ENCODE peak calls at places on chromosome 12, in seven cellular contexts. N, J, Q, U, I, E and Y are unnamed samples.

GRCh38 chr12:29103539-29103974 is 45.5 kb upstream of the FAR2 start:
- DNase-seq in N (no peak), J (no peak), Q (no peak), U (no peak), I (no peak), E (no peak), Y (no peak)

GRCh38 chr12:47824198-47824597 is 4.5 kb upstream of the HDAC7 start:
- DNase-seq in N (no peak), J (no peak), Q (no peak), U (no peak), I (no peak), E (no peak), Y (no peak)

GRCh38 chr12:109625131-109625559 is 51.6 kb downstream of the MVK start:
- DNase-seq in N (peak; percentile 44), J (peak; percentile 30), Q (no peak), U (peak; percentile 67), I (peak; percentile 86), E (no peak), Y (no peak)

GRCh38 chr12:59444932-59445331 is 150.9 kb upstream of the SLC16A7 start:
- DNase-seq in N (no peak), J (no peak), Q (no peak), U (peak; percentile 18), I (no peak), E (no peak), Y (no peak)

GRCh38 chr12:124898200-124898950 is 16.1 kb downstream of the UBC start:
- DNase-seq in N (no peak), J (peak; percentile 49), Q (peak; percentile 35), U (peak; percentile 67), I (no peak), E (peak; percentile 74), Y (peak; percentile 85)

GRCh38 chr12:95548056-95548538 is 3.2 kb downstream of the USP44 start:
- DNase-seq in N (peak; percentile 24), J (peak; percentile 23), Q (peak; percentile 49), U (no peak), I (no peak), E (peak; percentile 71), Y (peak; percentile 53)

GRCh38 chr12:96425321-96425720 is 25.1 kb upstream of the CDK17 start:
- DNase-seq in N (no peak), J (no peak), Q (no peak), U (no peak), I (no peak), E (no peak), Y (no peak)

GRCh38 chr12:105214141-105214540 is 21.8 kb downstream of the APPL2 start:
- DNase-seq in N (peak; percentile 64), J (no peak), Q (no peak), U (no peak), I (no peak), E (no peak), Y (no peak)

GRCh38 chr12:58367041-58367440 is 425.7 kb downstream of the ATP23 start:
- DNase-seq in N (no peak), J (no peak), Q (no peak), U (no peak), I (no peak), E (no peak), Y (no peak)

GRCh38 chr12:52310622-52311281 is 10.4 kb downstream of the KRT83 start:
- DNase-seq in N (no peak), J (no peak), Q (no peak), U (no peak), I (no peak), E (no peak), Y (no peak)

GRCh38 chr12:109961612-109962011 is 34.6 kb downstream of the GIT2 start:
- DNase-seq in N (no peak), J (no peak), Q (no peak), U (no peak), I (no peak), E (no peak), Y (no peak)

GRCh38 chr12:87678453-87678852 is 350.7 kb downstream of the C12orf50 start:
- DNase-seq in N (no peak), J (no peak), Q (no peak), U (no peak), I (no peak), E (no peak), Y (no peak)

GRCh38 chr12:131438874-131439273 is 272.0 kb upstream of the SFSWAP start:
- DNase-seq in N (no peak), J (peak; percentile 23), Q (no peak), U (no peak), I (no peak), E (no peak), Y (no peak)

GRCh38 chr12:131443019-131444000 is 267.6 kb upstream of the SFSWAP start:
- DNase-seq in N (no peak), J (no peak), Q (no peak), U (no peak), I (no peak), E (no peak), Y (no peak)

GRCh38 chr12:131444220-131445164 is 266.4 kb upstream of the SFSWAP start:
- DNase-seq in N (no peak), J (no peak), Q (no peak), U (no peak), I (no peak), E (no peak), Y (no peak)

GRCh38 chr12:131442337-131442918 is 268.5 kb upstream of the SFSWAP start:
- DNase-seq in N (no peak), J (no peak), Q (no peak), U (no peak), I (no peak), E (no peak), Y (no peak)

GRCh38 chr12:131441638-131442336 is 269.1 kb upstream of the SFSWAP start:
- DNase-seq in N (no peak), J (no peak), Q (no peak), U (no peak), I (no peak), E (no peak), Y (no peak)
- H3K27me3 ChIP-seq in N (peaks cover 6% of the 10 kb centered on the region), J (no peaks in the 10 kb centered on the region), Q (no peaks in the 10 kb centered on the region), U (no peaks in the 10 kb centered on the region), I (no peaks in the 10 kb centered on the region), E (peaks cover 30% of the 10 kb centered on the region), Y (peaks cover 13% of the 10 kb centered on the region)

DNA sequence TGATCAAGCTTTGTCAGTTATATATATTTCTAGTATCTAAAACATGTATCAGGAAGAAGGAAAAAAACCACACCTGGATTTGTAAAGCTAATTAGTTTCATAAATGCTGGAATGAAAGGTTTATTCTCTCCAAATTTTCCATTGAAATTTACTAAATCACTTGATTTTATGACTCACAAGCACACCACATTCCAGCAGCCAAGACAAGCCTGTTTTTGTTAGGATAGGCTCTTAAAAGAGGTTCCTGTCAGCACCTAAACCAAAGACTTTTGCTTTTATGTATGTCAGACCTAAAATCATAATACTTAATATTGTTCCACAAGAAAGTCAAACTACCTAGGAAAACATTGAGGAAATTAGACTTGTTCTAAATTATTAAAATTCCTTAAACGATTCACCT is 85.3 kb upstream of the PAWR start:
- DNase-seq in N (no peak), J (no peak), Q (no peak), U (no peak), I (no peak), E (no peak), Y (no peak)
- H3K36me3 ChIP-seq in N (no peaks in the 10 kb centered on the region), J (peaks cover 52% of the 10 kb centered on the region), Q (peaks cover 10% of the 10 kb centered on the region), U (no peaks in the 10 kb centered on the region), I (no peaks in the 10 kb centered on the region), E (peaks cover 3% of the 10 kb centered on the region), Y (peaks cover 17% of the 10 kb centered on the region)

GRCh38 chr12:48903982-48904411 is 21.3 kb downstream of the FKBP11 start:
- DNase-seq in N (peak; percentile 92), J (peak; percentile 79), Q (peak; percentile 83), U (peak; percentile 92), I (no peak), E (peak; percentile 84), Y (peak; percentile 96)
- TF ChIP-seq CTCF in N (peak; percentile 87), J (peak; percentile 86), Q (peak; percentile 30), U (peak; percentile 90), I (peak; percentile 30), E (peak; percentile 55), Y (peak; percentile 73)

GRCh38 chr12:53989227-53990113 is 4.5 kb downstream of the HOXC10 start:
- DNase-seq in N (peak; percentile 74), J (peak; percentile 50), Q (no peak), U (peak; percentile 58), I (no peak), E (no peak), Y (peak; percentile 94)
- H3K27me3 ChIP-seq in N (peaks cover 94% of the 10 kb centered on the region), J (no peaks in the 10 kb centered on the region), Q (peaks cover 89% of the 10 kb centered on the region), U (peaks cover 21% of the 10 kb centered on the region), I (no peaks in the 10 kb centered on the region), E (peaks cover 100% of the 10 kb centered on the region), Y (no peaks in the 10 kb centered on the region)

GRCh38 chr12:132672116-132672515 is 15.0 kb downstream of the POLE start:
- DNase-seq in N (no peak), J (no peak), Q (no peak), U (no peak), I (no peak), E (peak; percentile 46), Y (no peak)

GRCh38 chr12:132675753-132676152 is 11.4 kb downstream of the POLE start:
- DNase-seq in N (no peak), J (no peak), Q (no peak), U (no peak), I (no peak), E (peak; percentile 18), Y (no peak)

GRCh38 chr12:132674561-132674960 is 12.6 kb downstream of the POLE start:
- DNase-seq in N (no peak), J (no peak), Q (no peak), U (no peak), I (no peak), E (no peak), Y (no peak)

GRCh38 chr12:132673288-132674179 is 13.6 kb downstream of the POLE start:
- DNase-seq in N (no peak), J (no peak), Q (no peak), U (no peak), I (no peak), E (peak; percentile 37), Y (no peak)

GRCh38 chr12:132672678-132673077 is 14.5 kb downstream of the POLE start:
- DNase-seq in N (no peak), J (no peak), Q (peak; percentile 15), U (no peak), I (no peak), E (peak; percentile 56), Y (peak; percentile 27)
- H3K36me3 ChIP-seq in N (no peaks in the 10 kb centered on the region), J (peaks cover 90% of the 10 kb centered on the region), Q (peaks cover 33% of the 10 kb centered on the region), U (peaks cover 85% of the 10 kb centered on the region), I (peaks cover 7% of the 10 kb centered on the region), E (peaks cover 46% of the 10 kb centered on the region), Y (peaks cover 89% of the 10 kb centered on the region)